ENCODE peak calls at places on chromosome 4, in seven cellular contexts. One of them, this sample, is unnamed.

GRCh38 chr4:21476753-21477152 is 471.8 kb downstream of the KCNIP4 start:
- DNase-seq in A549: no peak
- DNase-seq in choroid plexus epithelial cell: peak
- DNase-seq in heart left ventricle: no peak
- DNase-seq in endodermal cell: peak
- DNase-seq in NCI-H2171: no peak
- DNase-seq in fibroblast of the conjunctiva: no peak
- DNase-seq in this sample: no peak

GRCh38 chr4:121358473-121358872 is 22.3 kb downstream of the QRFPR start:
- DNase-seq in choroid plexus epithelial cell: peak
- DNase-seq in heart left ventricle: no peak
- DNase-seq in A549: no peak
- DNase-seq in fibroblast of the conjunctiva: peak
- DNase-seq in NCI-H2171: no peak
- DNase-seq in endodermal cell: no peak
- DNase-seq in this sample: no peak

GRCh38 chr4:140925417-140925816 is 169.2 kb upstream of the TBC1D9 start:
- DNase-seq in fibroblast of the conjunctiva: no peak
- DNase-seq in endodermal cell: no peak
- DNase-seq in heart left ventricle: no peak
- DNase-seq in choroid plexus epithelial cell: no peak
- DNase-seq in A549: no peak
- DNase-seq in NCI-H2171: no peak
- DNase-seq in this sample: no peak

GRCh38 chr4:122480023-122480422 is 23.5 kb upstream of the IL2 start:
- DNase-seq in heart left ventricle: peak
- DNase-seq in A549: no peak
- DNase-seq in NCI-H2171: no peak
- DNase-seq in endodermal cell: no peak
- DNase-seq in fibroblast of the conjunctiva: no peak
- DNase-seq in choroid plexus epithelial cell: peak
- DNase-seq in this sample: no peak

GRCh38 chr4:153269223-153269990 is 65.2 kb downstream of the TRIM2 start:
- DNase-seq in fibroblast of the conjunctiva: no peak
- DNase-seq in heart left ventricle: no peak
- DNase-seq in choroid plexus epithelial cell: no peak
- DNase-seq in A549: no peak
- DNase-seq in endodermal cell: no peak
- DNase-seq in NCI-H2171: no peak
- DNase-seq in this sample: no peak

GRCh38 chr4:3827616-3828492 is 61.7 kb downstream of the ADRA2C start:
- DNase-seq in NCI-H2171: no peak
- DNase-seq in choroid plexus epithelial cell: peak
- DNase-seq in A549: peak
- DNase-seq in fibroblast of the conjunctiva: peak
- DNase-seq in endodermal cell: peak
- DNase-seq in heart left ventricle: peak
- DNase-seq in this sample: no peak

GRCh38 chr4:13355036-13355910 is 128.9 kb downstream of the RAB28 start:
- DNase-seq in heart left ventricle: no peak
- DNase-seq in endodermal cell: no peak
- DNase-seq in fibroblast of the conjunctiva: peak
- DNase-seq in A549: no peak
- DNase-seq in NCI-H2171: no peak
- DNase-seq in choroid plexus epithelial cell: peak
- DNase-seq in this sample: no peak

GRCh38 chr4:157221426-157221894 is 932 bp downstream of the GRIA2 start:
- DNase-seq in heart left ventricle: no peak
- DNase-seq in endodermal cell: no peak
- DNase-seq in fibroblast of the conjunctiva: no peak
- DNase-seq in NCI-H2171: no peak
- DNase-seq in A549: no peak
- DNase-seq in choroid plexus epithelial cell: no peak
- DNase-seq in this sample: no peak

GRCh38 chr4:183399616-183400015 is 44.8 kb upstream of the CDKN2AIP start:
- DNase-seq in heart left ventricle: no peak
- DNase-seq in NCI-H2171: no peak
- DNase-seq in fibroblast of the conjunctiva: no peak
- DNase-seq in choroid plexus epithelial cell: no peak
- DNase-seq in endodermal cell: no peak
- DNase-seq in A549: no peak
- DNase-seq in this sample: no peak

GRCh38 chr4:20506827-20507226 is 193.4 kb upstream of the PACRGL start:
- DNase-seq in heart left ventricle: no peak
- DNase-seq in endodermal cell: no peak
- DNase-seq in choroid plexus epithelial cell: peak
- DNase-seq in A549: no peak
- DNase-seq in fibroblast of the conjunctiva: peak
- DNase-seq in NCI-H2171: no peak
- DNase-seq in this sample: no peak

GRCh38 chr4:168840988-168841681 is 168.9 kb downstream of the CBR4 start:
- DNase-seq in choroid plexus epithelial cell: no peak
- DNase-seq in heart left ventricle: peak
- DNase-seq in NCI-H2171: no peak
- DNase-seq in A549: no peak
- DNase-seq in fibroblast of the conjunctiva: no peak
- DNase-seq in endodermal cell: no peak
- DNase-seq in this sample: no peak

GRCh38 chr4:152535236-152535902 is 523 bp downstream of the FBXW7 start:
- DNase-seq in choroid plexus epithelial cell: no peak
- DNase-seq in endodermal cell: no peak
- DNase-seq in A549: no peak
- DNase-seq in fibroblast of the conjunctiva: no peak
- DNase-seq in heart left ventricle: no peak
- DNase-seq in NCI-H2171: no peak
- DNase-seq in this sample: no peak

GRCh38 chr4:84167089-84167488 is 332.0 kb downstream of the NKX6-1 start:
- DNase-seq in NCI-H2171: no peak
- DNase-seq in fibroblast of the conjunctiva: no peak
- DNase-seq in choroid plexus epithelial cell: no peak
- DNase-seq in heart left ventricle: no peak
- DNase-seq in endodermal cell: no peak
- DNase-seq in A549: no peak
- DNase-seq in this sample: no peak

GRCh38 chr4:27043200-27043599 is 182.6 kb downstream of the STIM2 start:
- DNase-seq in A549: no peak
- DNase-seq in choroid plexus epithelial cell: no peak
- DNase-seq in fibroblast of the conjunctiva: no peak
- DNase-seq in heart left ventricle: no peak
- DNase-seq in endodermal cell: no peak
- DNase-seq in NCI-H2171: no peak
- DNase-seq in this sample: no peak

GRCh38 chr4:119659576-119659975 is 31.0 kb upstream of the PDE5A start:
- DNase-seq in heart left ventricle: no peak
- DNase-seq in fibroblast of the conjunctiva: peak
- DNase-seq in A549: peak
- DNase-seq in NCI-H2171: no peak
- DNase-seq in choroid plexus epithelial cell: peak
- DNase-seq in endodermal cell: no peak
- DNase-seq in this sample: no peak

GRCh38 chr4:89404530-89404929 is 96.9 kb upstream of the GPRIN3 start:
- DNase-seq in fibroblast of the conjunctiva: no peak
- DNase-seq in choroid plexus epithelial cell: no peak
- DNase-seq in NCI-H2171: no peak
- DNase-seq in A549: no peak
- DNase-seq in endodermal cell: no peak
- DNase-seq in heart left ventricle: no peak
- DNase-seq in this sample: no peak

GRCh38 chr4:1866095-1866755 is 5.0 kb upstream of the NSD2 start:
- DNase-seq in heart left ventricle: no peak
- DNase-seq in fibroblast of the conjunctiva: no peak
- DNase-seq in choroid plexus epithelial cell: no peak
- DNase-seq in NCI-H2171: peak
- DNase-seq in endodermal cell: no peak
- DNase-seq in A549: no peak
- DNase-seq in this sample: no peak

GRCh38 chr4:186845137-186845842 is 121.6 kb upstream of the FAT1 start:
- DNase-seq in endodermal cell: no peak
- DNase-seq in A549: peak
- DNase-seq in fibroblast of the conjunctiva: no peak
- DNase-seq in heart left ventricle: peak
- DNase-seq in NCI-H2171: no peak
- DNase-seq in choroid plexus epithelial cell: peak
- DNase-seq in this sample: no peak

GRCh38 chr4:181592221-181592745 is 650.9 kb upstream of the TENM3 start:
- DNase-seq in heart left ventricle: no peak
- DNase-seq in fibroblast of the conjunctiva: no peak
- DNase-seq in endodermal cell: no peak
- DNase-seq in NCI-H2171: no peak
- DNase-seq in choroid plexus epithelial cell: no peak
- DNase-seq in A549: no peak
- DNase-seq in this sample: no peak

GRCh38 chr4:16931906-16932305 is 33.5 kb upstream of the LDB2 start:
- DNase-seq in A549: no peak
- DNase-seq in endodermal cell: no peak
- DNase-seq in heart left ventricle: no peak
- DNase-seq in fibroblast of the conjunctiva: peak
- DNase-seq in choroid plexus epithelial cell: no peak
- DNase-seq in NCI-H2171: no peak
- DNase-seq in this sample: no peak

GRCh38 chr4:1310796-1311715 is 21.4 kb downstream of the MAEA start:
- DNase-seq in endodermal cell: peak
- DNase-seq in fibroblast of the conjunctiva: no peak
- DNase-seq in A549: no peak
- DNase-seq in choroid plexus epithelial cell: no peak
- DNase-seq in NCI-H2171: no peak
- DNase-seq in heart left ventricle: peak
- DNase-seq in this sample: no peak

This sample was measured in NCI-H2227 treated with DMSO at 0.1 percent for 48 hours.